ENCODE peak calls at places on chromosomes 1 and 21, in seven cellular contexts. P is heart left ventricle; L is thoracic aorta; Y is left lung; F is mammary epithelial cell; M is naive thymus-derived CD4-positive, alpha-beta T cell; S is transverse colon. R is an unnamed sample.
A peak's percentile ranks its signal among the peaks of the same experiment; 100 is the strongest.

GRCh38 chr1:209619696-209620483 is 32.3 kb downstream of the LAMB3 start:
- DNase-seq in Y (no peak), F (no peak), P (no peak), M (no peak), S (no peak), L (no peak), R (no peak)

GRCh38 chr1:6049419-6049818 is 3.7 kb downstream of the KCNAB2 start:
- DNase-seq in F (no peak), P (no peak), L (no peak), Y (no peak), S (no peak), M (no peak), R (no peak)

GRCh38 chr1:35851175-35851869 is 31.7 kb upstream of the AGO1 start:
- DNase-seq in F (no peak), Y (no peak), P (no peak), S (no peak), M (no peak), L (no peak), R (no peak)

GRCh38 chr1:212518188-212518951 is 85.7 kb downstream of the NENF start:
- DNase-seq in M (no peak), P (peak; percentile 94), S (peak; percentile 86), L (peak; percentile 46), F (peak; percentile 21), Y (peak; percentile 77), R (no peak)

GRCh38 chr1:56975446-56975845 is 9.6 kb upstream of the C8B start:
- DNase-seq in S (no peak), P (no peak), L (no peak), F (no peak), M (no peak), Y (no peak), R (no peak)

GRCh38 chr21:33345751-33346238 is 21.0 kb downstream of the IFNAR1 start:
- DNase-seq in P (no peak), F (no peak), M (no peak), Y (no peak), S (no peak), L (no peak), R (no peak)

GRCh38 chr1:24411963-24412362 is 1.6 kb downstream of the STPG1 start:
- DNase-seq in Y (no peak), P (no peak), S (no peak), L (no peak), F (peak; percentile 42), M (no peak), R (no peak)

GRCh38 chr1:39568208-39568607 is 8.4 kb downstream of the PABPC4 start:
- DNase-seq in Y (no peak), M (no peak), F (no peak), S (no peak), P (no peak), L (no peak), R (no peak)

GRCh38 chr1:63662846-63663245 is 69.6 kb downstream of the PGM1 start:
- DNase-seq in S (no peak), F (peak; percentile 94), P (no peak), M (no peak), Y (no peak), L (no peak), R (no peak)

GRCh38 chr21:27423906-27424595 is 457.2 kb upstream of the ADAMTS5 start:
- DNase-seq in L (no peak), P (peak; percentile 30), Y (no peak), S (no peak), F (peak; percentile 46), M (no peak), R (no peak)

GRCh38 chr1:183022202-183023145 is 746 bp upstream of the LAMC1 start:
- DNase-seq in S (peak; percentile 77), M (no peak), L (peak; percentile 75), Y (peak; percentile 83), P (peak; percentile 89), F (peak; percentile 96), R (peak; percentile 36)

GRCh38 chr1:218426343-218426657 is 81.2 kb downstream of the TGFB2 start:
- DNase-seq in P (no peak), M (no peak), F (peak; percentile 86), L (no peak), Y (no peak), S (no peak), R (no peak)

GRCh38 chr1:109620396-109620817 is 770 bp downstream of the AMPD2 start:
- DNase-seq in Y (no peak), S (peak; percentile 44), L (no peak), M (no peak), P (peak; percentile 66), F (peak; percentile 40), R (no peak)

GRCh38 chr1:112706505-112707216 is at the start of gene RHOC:
- DNase-seq in P (peak; percentile 77), F (no peak), S (peak; percentile 81), M (no peak), Y (peak; percentile 93), L (no peak), R (no peak)

GRCh38 chr1:156499703-156500577 is 635 bp downstream of the MEF2D start:
- DNase-seq in L (no peak), S (peak; percentile 67), Y (no peak), P (peak; percentile 83), F (no peak), M (peak; percentile 8), R (peak; percentile 26)

GRCh38 chr1:30904191-30904961 is 4.2 kb downstream of the SDC3 start:
- DNase-seq in S (no peak), Y (peak; percentile 43), F (no peak), P (no peak), M (no peak), L (no peak), R (no peak)

GRCh38 chr1:197910120-197911110 is 6.8 kb upstream of the LHX9 start:
- DNase-seq in L (no peak), P (no peak), Y (no peak), M (no peak), F (no peak), S (no peak), R (no peak)
- H3K4me3 ChIP-seq in L (peak overlapping the region; percentile 29), P (no peak overlapping the region), Y (no peak overlapping the region), M (no peak overlapping the region), F (no peak overlapping the region), S (no peak overlapping the region), R (no peak overlapping the region)

DNA sequence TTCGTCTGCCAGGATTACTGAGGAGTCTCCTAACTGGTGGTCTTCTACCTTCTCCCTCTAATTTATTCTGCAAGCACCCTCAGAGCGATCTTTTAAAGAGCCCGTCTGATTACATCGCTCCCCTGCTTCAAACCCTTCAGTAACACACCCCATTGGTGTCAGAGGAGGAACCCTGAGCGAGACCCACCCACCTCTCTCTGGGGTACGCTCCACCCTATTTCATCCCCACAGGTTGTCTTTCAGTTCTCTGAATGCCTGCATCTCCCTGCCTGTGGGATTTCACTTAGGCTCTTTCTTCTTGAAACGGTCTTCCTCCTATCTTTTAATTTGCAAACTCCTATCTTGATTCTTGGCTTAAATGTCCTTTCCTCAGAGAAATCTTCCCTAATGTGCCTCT is 39.4 kb downstream of the C1orf21 start:
- DNase-seq in Y (no peak), M (no peak), F (no peak), L (no peak), P (no peak), S (no peak), R (no peak)
- H3K27ac ChIP-seq in Y (no peak overlapping the region), M (no peak overlapping the region), F (no peak overlapping the region), L (no peak overlapping the region), P (no peak overlapping the region), S (peak overlapping the region; percentile 53), R (no peak overlapping the region)

GRCh38 chr1:211339631-211340041 is 13.0 kb downstream of the TRAF5 start:
- DNase-seq in L (no peak), Y (no peak), F (no peak), M (no peak), P (no peak), S (peak; percentile 62), R (no peak)
- H3K4me1 ChIP-seq in L (peaks cover 80% of the 10 kb centered on the region), Y (peaks cover 13% of the 10 kb centered on the region), F (no peaks in the 10 kb centered on the region), M (peaks cover 72% of the 10 kb centered on the region), P (no peaks in the 10 kb centered on the region), S (peaks cover 66% of the 10 kb centered on the region), R (peaks cover 99% of the 10 kb centered on the region)

DNA sequence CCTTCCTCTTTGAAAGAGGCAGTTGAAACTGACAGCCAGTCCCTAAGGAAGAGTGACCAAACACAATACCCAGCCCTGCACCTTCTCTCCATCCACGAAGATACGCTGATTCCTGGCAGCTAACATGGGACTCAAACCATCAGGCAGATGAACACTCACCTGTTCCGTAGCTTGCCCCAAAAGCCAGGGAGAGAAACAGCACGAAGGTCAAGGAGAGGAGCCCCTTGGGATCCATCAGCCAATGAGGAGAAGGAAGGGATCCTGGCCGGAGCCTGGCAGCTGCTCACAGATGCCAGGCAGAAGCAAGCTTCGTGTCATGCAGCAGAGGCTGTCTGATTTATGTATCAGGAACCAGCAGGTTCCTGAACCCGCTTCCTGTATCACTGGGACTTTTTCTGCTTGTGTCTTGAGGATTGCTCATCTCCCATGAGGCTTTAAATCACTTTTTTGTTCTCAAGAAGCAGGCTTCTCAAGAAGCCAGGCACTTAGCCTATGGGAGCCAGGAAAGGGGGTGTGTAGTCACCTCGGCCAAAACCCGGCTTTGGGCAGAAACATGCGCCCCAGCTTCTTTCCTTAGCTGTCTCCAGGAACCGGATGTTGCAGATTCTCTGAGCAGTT is at the start of gene SLAMF1:
- DNase-seq in M (no peak), F (peak; percentile 16), Y (no peak), P (no peak), L (no peak), S (peak; percentile 30), R (peak; percentile 47)
- H3K4me3 ChIP-seq in M (peak within 1 kb of the TSS; percentile 86), F (no peak within 1 kb of the TSS), Y (no peak within 1 kb of the TSS), P (no peak within 1 kb of the TSS), L (peak within 1 kb of the TSS; percentile 36), S (no peak within 1 kb of the TSS), R (peak within 1 kb of the TSS; percentile 80)

DNA sequence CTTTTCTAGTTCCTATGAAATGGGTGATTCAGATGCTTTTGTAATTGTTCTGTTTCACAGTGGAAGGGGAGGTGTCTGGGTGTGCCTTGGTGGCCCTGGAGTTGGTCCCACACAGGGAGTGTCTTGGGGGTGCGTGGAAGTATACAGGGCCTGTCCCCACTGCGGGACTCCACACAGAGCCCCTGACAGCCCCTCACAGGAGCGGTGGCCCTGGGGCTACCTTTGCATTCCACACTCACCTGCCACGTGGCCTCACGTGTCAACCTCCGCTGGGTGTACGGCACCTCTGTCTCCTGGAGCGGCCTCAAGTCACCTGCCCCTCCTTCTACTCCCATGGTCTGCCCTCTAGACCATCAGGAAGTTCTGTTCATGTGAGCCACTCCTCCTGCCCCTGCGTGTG is 58.7 kb downstream of the FAAP20 start:
- DNase-seq in S (no peak), L (no peak), Y (peak; percentile 69), F (no peak), M (no peak), P (no peak), R (no peak)
- H3K27ac ChIP-seq in S (peak overlapping the region; percentile 85), L (peak overlapping the region; percentile 53), Y (peak overlapping the region; percentile 90), F (peak overlapping the region; percentile 94), M (no peak overlapping the region), P (peak overlapping the region; percentile 81), R (no peak overlapping the region)